ENCODE peak calls at places on chromosomes 5 and 9, in seven cellular contexts. N is GM20000, X is mucosa of gallbladder, J is NCI-H1930, Y is frontal cortex, Z is GM12865, D is hypothalamus. T is an unnamed sample.

GRCh38 chr5:172837640-172838039 is 3.6 kb downstream of the ERGIC1 start:
- DNase-seq in D (no peak), Y (no peak), N (peak), X (peak), J (no peak), Z (peak), T (peak)

GRCh38 chr5:67353500-67353931 is 156.9 kb upstream of the CD180 start:
- DNase-seq in N (no peak), Z (no peak), X (no peak), Y (peak), J (peak), D (no peak), T (no peak)

GRCh38 chr9:129665008-129665771 is at the start of gene PRRX2:
- DNase-seq in Z (no peak), N (peak), Y (no peak), D (no peak), X (no peak), J (no peak), T (peak)

GRCh38 chr9:126117631-126118030 is 209.0 kb upstream of the MVB12B start:
- DNase-seq in J (no peak), N (no peak), D (no peak), Y (no peak), X (peak), Z (no peak), T (no peak)

GRCh38 chr5:176737746-176738699 is 72.3 kb upstream of the UNC5A start:
- DNase-seq in Y (no peak), J (no peak), N (no peak), D (no peak), X (no peak), Z (no peak), T (no peak)

GRCh38 chr5:101515721-101516120 is 612.6 kb upstream of the ST8SIA4 start:
- DNase-seq in N (no peak), J (no peak), Y (no peak), D (no peak), X (no peak), Z (no peak), T (no peak)

GRCh38 chr9:17802249-17802857 is 223.5 kb downstream of the SH3GL2 start:
- DNase-seq in N (peak), X (no peak), Y (no peak), Z (no peak), D (no peak), J (no peak), T (no peak)

GRCh38 chr9:136799854-136800657 is 3.9 kb downstream of the CCDC183 start:
- DNase-seq in D (peak), J (peak), Z (peak), Y (peak), X (peak), N (peak), T (peak)

GRCh38 chr9:21670374-21670773 is 132.1 kb upstream of the MTAP start:
- DNase-seq in X (no peak), Y (no peak), D (no peak), N (no peak), Z (no peak), J (no peak), T (no peak)

GRCh38 chr5:135462304-135462703 is 10.2 kb upstream of the TIFAB start:
- DNase-seq in X (peak), Y (peak), D (peak), N (peak), Z (peak), J (peak), T (peak)

GRCh38 chr9:69936427-69936826 is 107.2 kb upstream of the MAMDC2 start:
- DNase-seq in Z (no peak), X (no peak), D (no peak), N (no peak), Y (no peak), J (no peak), T (no peak)

GRCh38 chr9:91718071-91718470 is 232.0 kb downstream of the ROR2 start:
- DNase-seq in X (no peak), Y (no peak), J (no peak), N (no peak), Z (no peak), D (no peak), T (no peak)

GRCh38 chr5:6623941-6624340 is 8.9 kb downstream of the NSUN2 start:
- DNase-seq in D (no peak), Z (no peak), Y (no peak), X (no peak), N (no peak), J (no peak), T (no peak)

GRCh38 chr9:89786650-89787049 is 181.8 kb downstream of the GADD45G start:
- DNase-seq in J (no peak), D (no peak), N (no peak), X (peak), Z (no peak), Y (no peak), T (no peak)

GRCh38 chr5:100644206-100644605 is 109.0 kb downstream of the FAM174A start:
- DNase-seq in J (no peak), X (no peak), N (no peak), D (no peak), Y (no peak), Z (no peak), T (no peak)

GRCh38 chr5:146516151-146516475 is at the start of gene GPR151:
- DNase-seq in Z (no peak), X (no peak), N (no peak), D (no peak), J (no peak), Y (no peak), T (no peak)